ENCODE peak calls at places on chromosomes 13 and 19, in four cellular contexts. R is tibial artery, Y is heart left ventricle, W is left ventricle myocardium inferior. X is an unnamed sample. For H3K4me1, the result is how much of the 10 kb centered on the place peaks cover.

GRCh38 chr19:53868091-53868891 is 608 bp downstream of the MYADM start:
- DNase-seq in W (peak), R (peak), Y (peak), X (peak)

GRCh38 chr13:98984118-98984517 is 6.3 kb upstream of the DOCK9 start:
- DNase-seq in W (no peak), R (no peak), Y (no peak), X (no peak)

GRCh38 chr19:16585808-16586476 is 13.7 kb upstream of the SLC35E1 start:
- DNase-seq in Y (no peak), R (no peak), W (no peak), X (no peak)

GRCh38 chr13:44660050-44660449 is 83.9 kb upstream of the TSC22D1 start:
- DNase-seq in W (no peak), Y (no peak), R (no peak), X (no peak)

GRCh38 chr13:38577048-38577447 is 109.8 kb upstream of the FREM2 start:
- DNase-seq in R (no peak), W (no peak), Y (no peak), X (no peak)

GRCh38 chr19:39265321-39265916 is 2.8 kb upstream of the IFNL2 start:
- DNase-seq in W (no peak), R (no peak), Y (no peak), X (no peak)

GRCh38 chr13:51781246-51782022 is 22.5 kb downstream of the DHRS12 start:
- DNase-seq in Y (no peak), R (no peak), W (no peak), X (no peak)

GRCh38 chr13:29081036-29081435 is 260.9 kb downstream of the MTUS2 start:
- DNase-seq in W (no peak), Y (no peak), R (no peak), X (no peak)

GRCh38 chr13:91270031-91270430 is 77.5 kb upstream of the MIR17HG start:
- DNase-seq in W (no peak), R (no peak), Y (no peak), X (no peak)

GRCh38 chr19:21045028-21045427 is 24.6 kb downstream of the ZNF430 start:
- DNase-seq in R (no peak), W (no peak), Y (no peak), X (no peak)
- H3K4me3 ChIP-seq in R (no peak), W (no peak), Y (no peak), X (no peak)

GRCh38 chr19:51339687-51340656 is 2.0 kb downstream of the VSIG10L start:
- DNase-seq in R (peak), Y (peak), W (peak), X (peak)
- TF ChIP-seq CTCF in R (no peak), Y (no peak), W (peak), X (no peak)

DNA sequence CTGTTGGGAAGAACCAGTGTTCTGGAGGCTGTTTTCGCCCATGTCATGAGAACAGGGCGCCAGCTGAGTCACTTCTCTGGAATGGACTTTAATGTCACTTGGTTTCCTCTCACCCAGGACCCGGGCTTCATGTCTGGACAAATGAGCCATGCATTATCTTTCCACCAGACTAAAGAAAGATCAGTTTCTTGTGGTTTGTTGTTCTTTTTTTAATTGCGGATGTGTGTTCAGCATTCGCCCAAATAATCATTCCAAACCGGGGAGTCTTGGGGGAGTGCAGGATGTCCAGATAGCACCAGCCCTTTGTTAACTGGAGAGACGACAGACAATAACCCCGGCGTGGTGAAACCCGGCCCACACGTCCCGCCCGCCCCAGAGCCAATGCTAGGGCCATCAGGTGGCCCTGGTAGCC is 102.5 kb downstream of the COL4A2 start:
- DNase-seq in Y (peak), W (no peak), R (peak), X (no peak)
- H3K4me1 ChIP-seq in Y (half or more), W (half or more), R (under half), X (under half)

GRCh38 chr13:23610966-23611486 is 40.8 kb downstream of the TNFRSF19 start:
- DNase-seq in Y (peak), W (no peak), R (no peak), X (no peak)

GRCh38 chr13:23610187-23610576 is 40.0 kb downstream of the TNFRSF19 start:
- DNase-seq in Y (peak), W (peak), R (no peak), X (no peak)

GRCh38 chr13:23608138-23608537 is 37.9 kb downstream of the TNFRSF19 start:
- DNase-seq in R (no peak), Y (no peak), W (no peak), X (no peak)

GRCh38 chr13:23609414-23610186 is 39.4 kb downstream of the TNFRSF19 start:
- DNase-seq in Y (peak), R (no peak), W (no peak), X (peak)

DNA sequence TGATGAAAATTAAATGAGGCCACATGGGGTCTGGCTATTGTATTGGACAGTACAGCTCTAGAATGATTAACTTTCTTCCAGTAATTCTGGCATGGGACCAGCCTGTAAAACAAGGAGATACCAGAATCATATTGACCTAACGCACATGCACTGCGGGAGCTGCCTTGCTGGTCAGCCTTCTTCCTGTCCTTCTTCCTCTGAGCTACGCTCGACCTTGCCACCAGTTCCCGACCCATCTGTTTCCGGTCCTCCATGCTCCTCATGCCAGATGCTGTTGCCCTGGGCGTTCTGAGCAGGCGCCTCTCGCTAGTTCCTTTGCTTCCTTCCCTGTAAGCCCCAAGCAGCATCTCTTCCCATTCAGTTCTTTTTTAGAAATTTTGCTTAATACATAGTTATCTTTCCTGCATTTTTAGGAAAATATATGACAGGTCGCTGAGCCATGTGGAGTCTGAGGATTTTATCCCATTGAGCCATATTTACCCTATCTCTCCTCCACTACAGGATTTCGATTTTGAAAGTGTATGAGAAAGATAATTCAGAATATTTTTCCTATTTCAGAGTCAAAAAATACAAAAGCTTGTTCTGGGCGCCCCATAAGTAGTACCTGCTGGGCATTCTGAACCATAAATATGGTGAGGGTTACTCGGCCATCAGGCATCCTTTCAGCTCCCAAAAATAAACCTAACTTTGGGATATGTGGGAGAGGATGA is 38.6 kb downstream of the TNFRSF19 start:
- DNase-seq in Y (peak), R (no peak), W (peak), X (peak)
- H3K4me3 ChIP-seq in Y (peak), R (no peak), W (peak), X (no peak)

GRCh38 chr19:19499272-19499995 is 15.9 kb downstream of the TSSK6 start:
- DNase-seq in W (no peak), Y (no peak), R (no peak), X (no peak)
- TF ChIP-seq CTCF in W (no peak), Y (no peak), R (no peak), X (no peak)

DNA sequence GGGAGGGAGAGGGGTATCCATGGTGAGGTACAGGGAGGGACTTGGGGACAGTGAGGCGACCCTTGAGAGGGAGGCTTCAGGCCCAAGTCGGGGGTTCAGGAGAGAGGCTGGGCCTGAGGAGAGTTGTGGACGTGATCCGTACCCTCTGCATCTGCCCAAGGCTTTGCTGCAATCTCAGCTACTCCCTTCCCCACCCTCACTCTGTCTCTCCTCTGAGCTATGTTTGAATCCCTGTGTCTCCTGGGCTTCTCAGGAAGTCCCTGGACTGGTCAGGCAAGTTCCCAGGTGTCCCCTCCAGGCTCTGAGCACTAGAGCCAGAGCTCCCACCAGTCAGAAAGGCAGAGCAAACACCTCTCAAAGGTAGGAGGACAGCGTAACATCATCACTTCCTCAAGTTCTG is 1.8 kb downstream of the LIN37 start:
- DNase-seq in W (no peak), R (no peak), Y (no peak), X (no peak)
- H3K4me1 ChIP-seq in W (half or more), R (under half), Y (half or more), X (under half)

DNA sequence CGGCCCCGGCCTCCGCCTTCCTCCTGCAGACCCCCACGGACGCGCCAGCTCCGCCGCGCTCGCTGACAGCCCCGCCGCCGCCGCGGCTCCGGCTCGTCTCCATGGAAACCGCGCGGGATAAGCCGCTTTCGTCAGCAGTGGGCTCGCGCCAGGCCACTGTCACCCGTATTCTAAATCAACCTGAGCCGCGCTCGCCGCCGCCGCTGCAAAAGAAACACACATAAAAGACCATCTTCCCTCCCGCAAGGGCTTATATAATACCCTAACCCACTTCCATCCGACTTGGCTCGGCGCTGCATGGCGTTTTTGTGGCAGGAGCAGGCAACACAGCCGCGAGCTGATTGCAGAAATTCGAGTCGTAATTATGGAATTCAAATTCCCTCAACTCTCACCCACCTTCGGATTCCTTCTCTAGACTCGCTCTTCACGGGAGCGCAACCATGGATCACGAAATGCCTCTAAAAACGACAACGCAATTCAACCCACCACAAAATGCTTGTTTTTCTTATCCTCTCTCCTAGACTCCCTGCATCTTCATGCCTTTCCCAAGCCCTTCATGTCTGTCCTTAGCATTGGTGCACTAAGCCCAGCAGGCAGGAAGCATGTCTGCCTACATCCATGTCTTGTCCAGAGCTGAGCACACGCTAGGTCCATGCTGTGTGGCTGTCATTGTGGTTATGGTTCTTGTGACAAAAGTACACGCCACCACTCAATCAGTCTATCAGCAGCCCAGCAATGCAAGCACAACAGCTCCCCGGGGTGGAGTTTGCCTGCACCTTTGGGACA is at the start of gene AMER2:
- DNase-seq in Y (no peak), W (peak), R (no peak), X (no peak)
- H3K4me3 ChIP-seq in Y (peak), W (peak), R (peak), X (peak)

GRCh38 chr13:56755181-56755580 is 385.5 kb upstream of the PRR20A start:
- DNase-seq in W (no peak), Y (no peak), R (no peak), X (no peak)
- TF ChIP-seq CTCF in W (peak), Y (peak), R (no peak), X (no peak)

GRCh38 chr13:24086642-24087041 is 73.9 kb upstream of the SPATA13 start:
- DNase-seq in Y (no peak), W (no peak), R (no peak), X (no peak)
- H3K4me1 ChIP-seq in Y (under half), W (under half), R (under half), X (under half)

GRCh38 chr19:35755550-35756371 is 1.1 kb downstream of the HSPB6 start:
- DNase-seq in Y (peak), R (peak), W (peak), X (no peak)
- H3K4me3 ChIP-seq in Y (peak), R (peak), W (peak), X (no peak)